ENCODE peak calls at places on chromosome 21, in nine cellular contexts. H, Y, A, J, S, N, I, K and C are unnamed samples.

GRCh38 chr21:25760061-25760460 is 25.3 kb downstream of the GABPA start:
- DNase-seq in Y (no peak), K (no peak), N (no peak), H (no peak), I (no peak), J (no peak), S (no peak), A (no peak), C (no peak)

GRCh38 chr21:46388206-46388880 is 64.4 kb downstream of the PCNT start:
- DNase-seq in K (no peak), J (no peak), Y (no peak), H (no peak), A (no peak), I (no peak), S (no peak), N (no peak), C (no peak)

GRCh38 chr21:31733521-31734149 is 1.7 kb upstream of the SCAF4 start:
- DNase-seq in K (no peak), Y (no peak), S (no peak), J (no peak), H (no peak), A (no peak), N (no peak), I (no peak), C (no peak)

GRCh38 chr21:29261555-29262540 is 36.9 kb upstream of the BACH1 start:
- DNase-seq in Y (no peak), S (no peak), I (no peak), J (no peak), K (peak), A (no peak), N (no peak), H (no peak), C (no peak)

GRCh38 chr21:31343680-31344480 is at the start of gene TIAM1:
- DNase-seq in K (peak), Y (no peak), S (peak), A (no peak), H (no peak), J (no peak), N (no peak), I (no peak), C (no peak)

GRCh38 chr21:44057960-44058651 is 46.0 kb downstream of the TRAPPC10 start:
- DNase-seq in Y (no peak), S (no peak), N (no peak), I (no peak), H (peak), A (peak), J (no peak), K (no peak), C (no peak)

GRCh38 chr21:42063206-42063577 is 7.9 kb upstream of the UMODL1 start:
- DNase-seq in N (no peak), S (peak), A (peak), Y (no peak), I (no peak), K (no peak), H (peak), J (no peak), C (no peak)

GRCh38 chr21:36208326-36209013 is 51.8 kb downstream of the DOP1B start:
- DNase-seq in K (no peak), H (no peak), J (no peak), S (no peak), I (no peak), A (no peak), Y (peak), N (no peak), C (no peak)

GRCh38 chr21:31623664-31624063 is 35.8 kb upstream of the SOD1 start:
- DNase-seq in A (no peak), K (no peak), N (no peak), H (no peak), J (no peak), S (no peak), I (no peak), Y (no peak), C (no peak)

GRCh38 chr21:42493109-42494060 is 2.6 kb downstream of the RSPH1 start:
- DNase-seq in Y (no peak), K (no peak), J (no peak), I (no peak), H (no peak), N (no peak), A (no peak), S (no peak), C (no peak)

GRCh38 chr21:14303731-14304488 is 79.0 kb downstream of the HSPA13 start:
- DNase-seq in S (no peak), N (no peak), H (no peak), J (no peak), I (no peak), Y (no peak), K (no peak), A (no peak), C (no peak)

GRCh38 chr21:29232601-29233541 is 65.9 kb upstream of the BACH1 start:
- DNase-seq in Y (no peak), K (peak), J (no peak), S (no peak), I (no peak), N (no peak), A (no peak), H (no peak), C (no peak)

GRCh38 chr21:40680311-40680710 is 166.6 kb downstream of the DSCAM start:
- DNase-seq in Y (no peak), S (no peak), N (no peak), H (no peak), I (no peak), K (no peak), A (no peak), J (no peak), C (no peak)

GRCh38 chr21:27590271-27590670 is 623.4 kb upstream of the ADAMTS5 start:
- DNase-seq in S (peak), J (no peak), A (no peak), I (no peak), N (no peak), H (no peak), Y (no peak), K (no peak), C (no peak)

GRCh38 chr21:26583737-26584136 is 10.7 kb upstream of the CYYR1 start:
- DNase-seq in H (no peak), Y (no peak), J (no peak), A (no peak), N (no peak), I (no peak), S (no peak), K (no peak), C (no peak)

GRCh38 chr21:42009018-42009830 is 936 bp downstream of the ZBTB21 start:
- DNase-seq in A (peak), N (peak), S (peak), Y (peak), I (no peak), K (peak), H (peak), J (peak), C (no peak)

GRCh38 chr21:32184059-32184458 is 94.8 kb downstream of the MIS18A start:
- DNase-seq in H (no peak), S (no peak), A (no peak), J (no peak), I (no peak), K (no peak), N (no peak), Y (no peak), C (no peak)

GRCh38 chr21:44043613-44044012 is 31.5 kb downstream of the TRAPPC10 start:
- DNase-seq in Y (peak), H (no peak), N (no peak), S (no peak), A (no peak), K (no peak), J (no peak), I (no peak), C (no peak)

GRCh38 chr21:41784456-41785102 is 17.7 kb upstream of the RIPK4 start:
- DNase-seq in A (no peak), H (no peak), N (no peak), Y (no peak), S (no peak), I (no peak), K (no peak), J (no peak), C (no peak)

GRCh38 chr21:31658053-31658452 is 1.4 kb upstream of the SOD1 start:
- DNase-seq in I (no peak), H (no peak), S (no peak), N (no peak), Y (no peak), K (no peak), J (peak), A (no peak), C (no peak)

GRCh38 chr21:42227909-42228708 is 9.2 kb downstream of the ABCG1 start:
- DNase-seq in K (peak), N (peak), J (no peak), Y (no peak), S (peak), I (peak), H (peak), A (peak), C (no peak)

GRCh38 chr21:46516068-46516467 is 57.4 kb downstream of the DIP2A start:
- DNase-seq in H (no peak), S (no peak), J (no peak), I (no peak), N (no peak), Y (no peak), A (no peak), K (no peak), C (no peak)

GRCh38 chr21:41703857-41704501 is 62.9 kb downstream of the RIPK4 start:
- DNase-seq in J (no peak), A (no peak), H (no peak), K (no peak), N (no peak), I (no peak), S (no peak), Y (no peak), C (no peak)

GRCh38 chr21:32520885-32521735 is 64.2 kb downstream of the TCP10L start:
- DNase-seq in J (peak), S (peak), K (peak), N (no peak), Y (peak), H (no peak), A (no peak), I (no peak), C (peak)

GRCh38 chr21:35321322-35322200 is 272.5 kb upstream of the RUNX1 start:
- DNase-seq in S (no peak), I (no peak), N (no peak), H (no peak), K (no peak), J (no peak), Y (no peak), A (no peak), C (no peak)

GRCh38 chr21:30434033-30434631 is 4.1 kb downstream of the KRTAP13-4 start:
- DNase-seq in Y (peak), A (no peak), K (peak), N (no peak), J (no peak), S (no peak), I (no peak), H (no peak), C (no peak)

GRCh38 chr21:43972850-43973633 is 39.1 kb upstream of the TRAPPC10 start:
- DNase-seq in Y (no peak), J (no peak), N (no peak), H (no peak), S (no peak), I (no peak), K (no peak), A (no peak), C (no peak)

GRCh38 chr21:41956926-41957729 is 3.3 kb upstream of the C2CD2 start:
- DNase-seq in A (no peak), K (peak), S (no peak), H (no peak), I (no peak), Y (no peak), N (no peak), J (peak), C (no peak)

GRCh38 chr21:40841524-40842196 is 5.3 kb downstream of the DSCAM start:
- DNase-seq in I (no peak), K (no peak), N (peak), J (no peak), A (no peak), H (no peak), Y (peak), S (peak), C (peak)

GRCh38 chr21:20443558-20444155 is 554.6 kb upstream of the NCAM2 start:
- DNase-seq in A (no peak), K (no peak), H (no peak), J (no peak), Y (no peak), I (no peak), S (no peak), N (no peak), C (no peak)

GRCh38 chr21:15730484-15731242 is 881 bp downstream of the USP25 start:
- DNase-seq in J (peak), N (no peak), Y (peak), I (no peak), S (no peak), K (no peak), H (no peak), A (no peak), C (peak)

GRCh38 chr21:26366781-26367180 is 196.2 kb upstream of the APP start:
- DNase-seq in S (no peak), A (no peak), H (no peak), N (no peak), K (peak), Y (no peak), J (no peak), I (no peak), C (no peak)

GRCh38 chr21:16194851-16195251 is 465.1 kb downstream of the USP25 start:
- DNase-seq in Y (no peak), A (no peak), I (no peak), H (no peak), N (no peak), K (no peak), S (no peak), J (no peak), C (no peak)

GRCh38 chr21:42526379-42526727 is 12.7 kb downstream of the SLC37A1 start:
- DNase-seq in A (no peak), Y (no peak), N (no peak), K (no peak), S (no peak), H (no peak), J (peak), I (no peak), C (no peak)

GRCh38 chr21:35284199-35284598 is 235.1 kb upstream of the RUNX1 start:
- DNase-seq in K (no peak), S (peak), H (no peak), N (no peak), Y (no peak), J (peak), A (no peak), I (no peak), C (no peak)

GRCh38 chr21:41460578-41461527 is 34.8 kb downstream of the MX1 start:
- DNase-seq in J (peak), I (peak), H (peak), S (peak), N (peak), K (peak), A (peak), Y (peak), C (peak)

GRCh38 chr21:32507342-32507919 is 77.9 kb downstream of the TCP10L start:
- DNase-seq in A (no peak), N (no peak), I (no peak), K (no peak), S (no peak), H (no peak), Y (no peak), J (no peak), C (no peak)

GRCh38 chr21:42654179-42654912 is 925 bp downstream of the PDE9A start:
- DNase-seq in J (no peak), I (no peak), Y (peak), N (peak), K (no peak), A (no peak), H (no peak), S (no peak), C (no peak)

GRCh38 chr21:43974791-43975468 is 37.2 kb upstream of the TRAPPC10 start:
- DNase-seq in Y (no peak), I (no peak), K (no peak), J (no peak), N (no peak), S (no peak), A (no peak), H (no peak), C (no peak)

GRCh38 chr21:45303111-45303615 is 15.5 kb upstream of the POFUT2 start:
- DNase-seq in I (no peak), S (peak), K (no peak), N (no peak), H (no peak), A (no peak), J (peak), Y (no peak), C (no peak)
- H3K27ac ChIP-seq in I (no peak), S (peak), K (no peak), N (no peak), H (peak), A (peak), J (peak), Y (no peak), C (no peak)

GRCh38 chr21:39363607-39364555 is 15.0 kb upstream of the HMGN1 start:
- DNase-seq in N (no peak), J (no peak), Y (no peak), A (no peak), I (no peak), H (no peak), S (no peak), K (no peak), C (no peak)
- H3K27ac ChIP-seq in N (no peak), J (no peak), Y (no peak), A (no peak), I (no peak), H (no peak), S (no peak), K (no peak), C (no peak)

DNA sequence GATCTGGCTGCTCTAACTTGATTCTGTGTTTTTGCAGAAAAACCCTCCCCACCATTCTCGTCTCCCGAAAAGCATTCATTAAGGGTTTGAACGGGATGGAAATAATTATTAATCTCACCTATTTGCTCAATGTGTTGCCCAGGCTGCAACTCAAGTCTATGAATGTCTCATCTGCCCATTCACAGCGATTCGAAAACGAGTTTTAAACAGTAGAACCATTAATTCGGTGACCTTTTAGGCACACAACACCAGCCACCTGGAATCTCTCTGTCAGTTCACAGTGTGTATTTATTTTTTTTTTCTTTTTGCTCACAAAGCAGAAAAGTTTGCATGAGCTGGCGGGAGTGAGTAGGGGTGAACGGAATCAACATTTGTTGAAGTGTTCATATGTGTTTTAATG is 764.7 kb upstream of the TPTE start:
- DNase-seq in J (no peak), Y (no peak), I (no peak), K (no peak), S (no peak), N (no peak), H (no peak), A (no peak), C (no peak)
- H3K27ac ChIP-seq in J (no peak), Y (no peak), I (no peak), K (no peak), S (no peak), N (no peak), H (no peak), A (no peak), C (no peak)

DNA sequence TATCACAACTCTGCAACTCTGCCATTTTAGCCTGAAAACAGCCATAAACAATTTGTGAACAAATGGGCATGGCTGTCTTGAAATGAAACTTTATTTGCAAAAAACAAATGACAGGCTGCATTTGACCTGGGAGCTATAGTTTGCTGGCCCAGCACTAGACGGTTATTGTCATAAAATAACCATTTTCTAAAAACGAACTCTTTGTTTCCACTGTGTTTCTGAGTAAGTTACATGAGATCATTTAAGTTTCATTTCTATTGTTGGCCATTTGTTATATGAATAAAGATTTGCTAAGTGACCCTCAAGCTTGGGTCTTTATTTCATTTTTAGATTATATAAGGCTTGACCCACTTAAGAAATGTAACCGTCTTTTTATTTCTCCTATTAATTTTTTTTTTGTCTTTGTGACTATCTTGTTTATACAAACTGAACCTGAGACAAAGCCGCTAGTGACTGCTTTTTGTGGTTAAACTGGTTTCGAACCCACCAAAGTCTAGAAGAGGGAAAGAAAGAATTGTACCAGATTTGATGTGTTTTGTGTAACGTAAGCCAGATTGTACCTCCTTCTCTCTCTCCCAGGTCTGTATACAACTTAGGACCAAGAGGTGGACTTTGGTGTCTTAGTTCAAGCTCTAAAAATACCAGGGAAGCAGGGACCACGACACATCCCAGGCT is 12.9 kb upstream of the KCNJ15 start:
- DNase-seq in H (no peak), K (no peak), Y (no peak), J (no peak), N (no peak), A (no peak), I (no peak), S (no peak), C (no peak)
- H3K27ac ChIP-seq in H (no peak), K (no peak), Y (no peak), J (no peak), N (peak), A (no peak), I (no peak), S (no peak), C (no peak)

GRCh38 chr21:33551664-33552063 is 8.8 kb downstream of the SON start:
- DNase-seq in H (no peak), I (no peak), K (no peak), N (no peak), A (no peak), J (no peak), S (no peak), Y (no peak), C (no peak)

GRCh38 chr21:33552093-33552998 is 9.5 kb downstream of the SON start:
- DNase-seq in H (no peak), S (no peak), N (no peak), Y (no peak), I (no peak), A (no peak), K (no peak), J (no peak), C (no peak)

GRCh38 chr21:33552999-33553598 is 10.3 kb downstream of the SON start:
- DNase-seq in Y (no peak), J (no peak), N (no peak), S (no peak), K (no peak), I (no peak), A (no peak), H (no peak), C (no peak)

GRCh38 chr21:33550772-33551660 is 8.2 kb downstream of the SON start:
- DNase-seq in Y (peak), I (no peak), S (no peak), H (no peak), A (no peak), K (no peak), J (no peak), N (no peak), C (no peak)

GRCh38 chr21:33549848-33550771 is 7.3 kb downstream of the SON start:
- DNase-seq in S (no peak), H (no peak), Y (peak), J (no peak), A (no peak), K (no peak), N (no peak), I (no peak), C (no peak)
- H3K27ac ChIP-seq in S (no peak), H (no peak), Y (no peak), J (no peak), A (no peak), K (no peak), N (no peak), I (no peak), C (no peak)